ENCODE peak calls at places on chromosomes 12 and 14, in four cellular contexts. O is A549, B is tibial artery, S is body of pancreas. A is an unnamed sample. For H3K4me1, the result is how much of the 10 kb centered on the place peaks cover.

GRCh38 chr14:55845963-55846851 is 266.2 kb downstream of the KTN1 start:
- DNase-seq in B (no peak), S (no peak), O (no peak), A (no peak)

GRCh38 chr12:14417717-14418116 is 52.2 kb downstream of the ATF7IP start:
- DNase-seq in B (no peak), O (no peak), S (peak), A (peak)

GRCh38 chr12:17577405-17577804 is 512.6 kb downstream of the RERGL start:
- DNase-seq in B (no peak), O (no peak), S (no peak), A (no peak)

GRCh38 chr14:89665262-89665661 is 248.2 kb upstream of the FOXN3 start:
- DNase-seq in O (no peak), B (no peak), S (no peak), A (no peak)

GRCh38 chr12:109115758-109116610 is at the start of gene ACACB:
- DNase-seq in B (peak), S (peak), O (no peak), A (no peak)

GRCh38 chr12:131825146-131825892 is 2.9 kb upstream of the MMP17 start:
- DNase-seq in S (no peak), B (no peak), O (no peak), A (no peak)

GRCh38 chr12:46089414-46090162 is 99.2 kb upstream of the SCAF11 start:
- DNase-seq in S (no peak), B (no peak), O (no peak), A (no peak)

GRCh38 chr14:32252030-32252670 is 49.1 kb upstream of the RNU6-8 start:
- DNase-seq in O (peak), B (no peak), S (peak), A (peak)

GRCh38 chr14:105144666-105145380 is 23.8 kb downstream of the JAG2 start:
- DNase-seq in S (no peak), O (no peak), B (peak), A (no peak)

GRCh38 chr14:76386922-76387782 is 11.2 kb downstream of the ESRRB start:
- DNase-seq in O (peak), B (peak), S (peak), A (peak)

GRCh38 chr14:58072288-58073071 is 79.5 kb downstream of the ARMH4 start:
- DNase-seq in B (peak), S (peak), O (peak), A (peak)

GRCh38 chr14:105931808-105932483 is 405.6 kb downstream of the TMEM121 start:
- DNase-seq in O (peak), B (peak), S (no peak), A (no peak)

GRCh38 chr12:116039081-116039480 is 238.4 kb downstream of the MED13L start:
- DNase-seq in O (no peak), S (no peak), B (no peak), A (no peak)

GRCh38 chr14:95493503-95493902 is 22.9 kb downstream of the SYNE3 start:
- DNase-seq in B (no peak), S (no peak), O (no peak), A (no peak)
- H3K4me1 ChIP-seq in B (half or more), S (under half), O (under half), A (under half)

GRCh38 chr14:77609902-77610301 is 6.5 kb downstream of the SPTLC2 start:
- DNase-seq in O (no peak), S (no peak), B (no peak), A (no peak)
- TF ChIP-seq CTCF in O (no peak), S (no peak), B (no peak), A (no peak)

DNA sequence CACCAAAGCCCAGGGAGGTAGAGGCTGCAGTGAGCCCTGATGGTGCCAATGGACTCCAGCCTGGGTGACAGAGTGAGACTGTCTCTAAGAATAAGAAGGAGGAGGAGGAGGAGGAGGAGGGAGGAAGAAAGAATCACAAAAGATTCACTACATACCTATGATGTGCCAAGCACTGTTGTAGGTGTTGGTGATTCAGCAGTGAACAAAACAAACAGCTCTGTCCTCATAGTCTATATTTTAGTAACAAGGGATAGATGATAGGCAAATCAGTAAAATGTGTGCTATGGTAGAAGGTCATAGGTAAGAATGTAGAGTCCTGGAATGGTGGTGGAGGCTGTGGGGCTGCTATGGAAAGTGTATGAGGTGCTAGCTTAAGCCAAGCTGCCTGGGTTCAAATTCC is 18.0 kb upstream of the ABHD12B start:
- DNase-seq in O (no peak), B (no peak), S (no peak), A (no peak)
- H3K4me1 ChIP-seq in O (under half), B (under half), S (under half), A (under half)

DNA sequence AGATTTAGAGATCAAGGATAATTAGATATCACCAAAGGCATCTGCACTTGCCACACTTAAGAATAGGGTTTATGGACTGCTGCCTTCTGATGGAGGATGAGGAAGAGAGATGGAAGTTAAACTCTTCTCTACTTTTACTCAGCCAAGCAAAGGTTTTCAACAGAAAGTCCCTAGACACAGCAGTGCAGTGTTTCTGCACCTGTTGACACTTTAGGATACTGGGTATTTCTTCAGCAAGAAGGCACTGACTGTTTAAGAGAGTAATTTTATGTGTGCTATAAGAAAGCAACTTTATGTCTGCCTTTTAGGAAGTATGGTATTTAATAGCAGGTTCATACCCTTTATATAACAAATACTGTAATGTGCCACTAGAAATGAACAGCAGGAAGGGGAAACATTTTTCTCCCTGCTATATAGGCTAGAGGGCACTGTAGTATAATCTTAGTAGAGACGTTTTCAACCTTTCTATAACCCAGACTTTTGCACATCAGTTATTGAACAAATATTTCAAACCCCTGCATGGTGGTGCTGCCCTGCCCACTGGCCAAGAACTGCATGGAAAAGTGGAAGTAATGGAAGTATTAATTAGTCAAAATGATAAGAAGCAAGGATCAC is 225.0 kb upstream of the GRIP1 start:
- DNase-seq in B (no peak), O (no peak), S (no peak), A (no peak)
- TF ChIP-seq CTCF in B (no peak), O (peak), S (no peak), A (no peak)

GRCh38 chr14:53615254-53615653 is 341.4 kb downstream of the BMP4 start:
- DNase-seq in B (no peak), O (no peak), S (no peak), A (no peak)

GRCh38 chr14:53610947-53611346 is 345.7 kb downstream of the BMP4 start:
- DNase-seq in S (no peak), B (no peak), O (no peak), A (no peak)

GRCh38 chr14:53609009-53609408 is 347.6 kb downstream of the BMP4 start:
- DNase-seq in O (no peak), B (no peak), S (no peak), A (no peak)

GRCh38 chr14:53608369-53608768 is 348.3 kb downstream of the BMP4 start:
- DNase-seq in O (peak), S (no peak), B (no peak), A (no peak)

DNA sequence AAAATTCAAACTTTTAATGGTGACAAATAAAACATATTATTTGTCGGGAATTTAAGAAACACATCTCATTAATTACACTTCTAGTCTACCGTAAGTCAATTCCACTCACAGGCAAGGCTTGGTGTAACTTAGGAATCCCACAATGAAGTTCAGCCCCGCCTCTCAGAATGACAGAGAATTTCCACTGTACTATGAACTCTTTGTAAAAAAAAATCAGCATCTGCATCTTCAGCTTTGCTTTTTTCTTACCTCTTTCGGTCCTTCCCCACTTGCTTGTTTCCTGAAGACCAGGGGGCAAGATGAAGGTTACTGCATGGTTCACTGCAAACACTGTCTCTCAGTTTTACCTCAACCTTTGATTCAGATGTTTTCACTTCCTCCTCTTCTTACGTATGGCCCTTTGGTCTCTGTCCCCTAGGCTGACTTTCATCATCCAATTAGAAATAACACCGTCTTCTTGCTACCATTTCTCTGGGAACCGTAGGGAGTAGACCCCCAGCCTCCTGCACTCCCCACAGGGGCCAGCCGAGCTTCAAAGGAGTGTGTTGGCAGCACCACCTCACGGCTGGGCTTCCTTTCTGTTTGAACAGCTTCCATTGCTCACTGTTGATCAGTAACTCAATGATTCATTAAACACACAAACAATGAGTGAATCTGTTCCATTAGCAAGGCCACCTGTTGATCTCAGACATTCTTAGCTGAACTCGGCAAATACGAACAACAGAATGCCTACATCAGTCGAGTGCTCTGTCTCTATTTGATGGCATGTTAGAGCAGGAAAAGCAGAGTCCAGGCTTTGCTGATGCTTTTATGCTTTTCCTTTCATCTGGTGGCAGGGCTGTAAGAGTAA is 343.0 kb downstream of the BMP4 start:
- DNase-seq in O (peak), S (peak), B (no peak), A (no peak)
- H3K4me1 ChIP-seq in O (under half), S (under half), B (under half), A (under half)